ENCODE peak calls at places on chromosomes 2 and 18, in five cellular contexts. U is upper lobe of right lung, N is fibroblast of lung, Y is A673, W is A549. Z is an unnamed sample.

GRCh38 chr2:53460347-53460746 is 307.3 kb upstream of the CHAC2 start:
- DNase-seq in U (no peak), N (peak; percentile 17), Y (peak; percentile 33), W (no peak), Z (no peak)

GRCh38 chr2:232850039-232850438 is 20.0 kb upstream of the SNORC start:
- DNase-seq in U (no peak), N (no peak), Y (no peak), W (no peak), Z (no peak)

GRCh38 chr2:226584656-226585055 is 215.0 kb downstream of the IRS1 start:
- DNase-seq in U (no peak), N (no peak), Y (no peak), W (no peak), Z (no peak)

GRCh38 chr18:77811510-77811909 is 561.9 kb downstream of the GALR1 start:
- DNase-seq in U (no peak), N (no peak), Y (no peak), W (no peak), Z (no peak)

GRCh38 chr18:45139478-45139877 is 458.8 kb downstream of the SETBP1 start:
- DNase-seq in U (no peak), N (no peak), Y (no peak), W (no peak), Z (no peak)

GRCh38 chr2:950627-950992 is at the start of gene SNTG2:
- DNase-seq in U (no peak), N (no peak), Y (peak; percentile 65), W (no peak), Z (no peak)

GRCh38 chr2:46547223-46548102 is 68.1 kb downstream of the TMEM247 start:
- DNase-seq in U (no peak), N (no peak), Y (no peak), W (no peak), Z (no peak)

GRCh38 chr2:200617089-200618050 is 31.6 kb downstream of the AOX1 start:
- DNase-seq in U (no peak), N (peak; percentile 30), Y (no peak), W (no peak), Z (peak; percentile 77)

GRCh38 chr18:59265246-59266018 is 7.8 kb downstream of the RAX start:
- DNase-seq in U (no peak), N (no peak), Y (peak; percentile 92), W (peak; percentile 71), Z (no peak)

GRCh38 chr2:226030369-226031077 is 631.0 kb downstream of the NYAP2 start:
- DNase-seq in U (no peak), N (no peak), Y (no peak), W (no peak), Z (no peak)

GRCh38 chr2:36389081-36389480 is 33.5 kb downstream of the CRIM1 start:
- DNase-seq in U (no peak), N (peak; percentile 64), Y (peak; percentile 66), W (no peak), Z (peak; percentile 72)

GRCh38 chr2:29139152-29139551 is 23.9 kb downstream of the CLIP4 start:
- DNase-seq in U (no peak), N (peak; percentile 81), Y (no peak), W (no peak), Z (peak; percentile 22)

GRCh38 chr18:57771183-57771582 is 31.9 kb downstream of the ATP8B1 start:
- DNase-seq in U (no peak), N (no peak), Y (peak; percentile 95), W (no peak), Z (peak; percentile 49)

GRCh38 chr2:68726608-68727367 is 7.8 kb upstream of the ARHGAP25 start:
- DNase-seq in U (no peak), N (peak; percentile 80), Y (no peak), W (no peak), Z (no peak)

GRCh38 chr18:11147371-11147860 is 2.0 kb downstream of the PIEZO2 start:
- DNase-seq in U (no peak), N (no peak), Y (no peak), W (no peak), Z (peak; percentile 33)

GRCh38 chr2:85865539-85866164 is 23.1 kb downstream of the ST3GAL5 start:
- DNase-seq in U (no peak), N (peak; percentile 93), Y (no peak), W (no peak), Z (no peak)

GRCh38 chr18:23634692-23635091 is 28.0 kb downstream of the ANKRD29 start:
- DNase-seq in U (no peak), N (no peak), Y (no peak), W (no peak), Z (peak; percentile 27)

GRCh38 chr2:67400560-67401464 is 3.7 kb downstream of the ETAA1 start:
- DNase-seq in U (no peak), N (peak; percentile 66), Y (no peak), W (no peak), Z (peak; percentile 54)

GRCh38 chr2:176653856-176654443 is 384.7 kb downstream of the MTX2 start:
- DNase-seq in U (no peak), N (peak; percentile 66), Y (peak; percentile 98), W (peak; percentile 44), Z (peak; percentile 64)

GRCh38 chr18:14189858-14190257 is 57.6 kb upstream of the ZNF519 start:
- DNase-seq in U (no peak), N (peak; percentile 27), Y (no peak), W (peak; percentile 32), Z (peak; percentile 5)

GRCh38 chr2:72883356-72883962 is 3.7 kb upstream of the SPR start:
- DNase-seq in U (no peak), N (peak; percentile 38), Y (peak; percentile 65), W (peak; percentile 44), Z (peak; percentile 69)

GRCh38 chr2:174632847-174633620 is 35.4 kb upstream of the WIPF1 start:
- DNase-seq in U (no peak), N (peak; percentile 24), Y (no peak), W (no peak), Z (peak; percentile 24)

GRCh38 chr2:55992465-55992864 is 68.9 kb upstream of the EFEMP1 start:
- DNase-seq in U (no peak), N (peak; percentile 100), Y (no peak), W (peak; percentile 30), Z (peak; percentile 100)

GRCh38 chr18:23640023-23640422 is 22.7 kb downstream of the ANKRD29 start:
- DNase-seq in U (no peak), N (no peak), Y (no peak), W (no peak), Z (no peak)

GRCh38 chr18:35040638-35040987 is 600 bp upstream of the MAPRE2 start:
- DNase-seq in U (no peak), N (no peak), Y (no peak), W (no peak), Z (no peak)

GRCh38 chr18:35040988-35041751 is at the start of gene MAPRE2:
- DNase-seq in U (peak; percentile 99), N (peak; percentile 96), Y (peak; percentile 97), W (peak; percentile 73), Z (peak; percentile 98)

GRCh38 chr18:35039633-35040032 is 1.6 kb upstream of the MAPRE2 start:
- DNase-seq in U (no peak), N (peak; percentile 46), Y (no peak), W (no peak), Z (no peak)

GRCh38 chr18:35038029-35038428 is 3.2 kb upstream of the MAPRE2 start:
- DNase-seq in U (no peak), N (no peak), Y (no peak), W (no peak), Z (no peak)

GRCh38 chr18:35038881-35039491 is 2.2 kb upstream of the MAPRE2 start:
- DNase-seq in U (no peak), N (no peak), Y (no peak), W (no peak), Z (no peak)
- H3K4me3 ChIP-seq in U (no peak overlapping the region), N (no peak overlapping the region), Y (no peak overlapping the region), W (no peak overlapping the region), Z (no peak overlapping the region)

GRCh38 chr2:237920673-237921072 is 46.1 kb upstream of the UBE2F start:
- DNase-seq in U (no peak), N (no peak), Y (no peak), W (no peak), Z (no peak)

GRCh38 chr2:237923507-237924163 is 43.2 kb upstream of the UBE2F start:
- DNase-seq in U (peak; percentile 88), N (peak; percentile 36), Y (peak; percentile 84), W (peak; percentile 88), Z (peak; percentile 59)

GRCh38 chr2:237924164-237924534 is 42.7 kb upstream of the UBE2F start:
- DNase-seq in U (no peak), N (no peak), Y (no peak), W (no peak), Z (no peak)

GRCh38 chr2:237921967-237922492 is 44.8 kb upstream of the UBE2F start:
- DNase-seq in U (no peak), N (no peak), Y (no peak), W (no peak), Z (no peak)

GRCh38 chr2:237922641-237923361 is 44.0 kb upstream of the UBE2F start:
- DNase-seq in U (no peak), N (no peak), Y (no peak), W (peak; percentile 12), Z (no peak)
- H3K4me3 ChIP-seq in U (no peak overlapping the region), N (no peak overlapping the region), Y (peak overlapping the region; percentile 27), W (no peak overlapping the region), Z (no peak overlapping the region)

DNA sequence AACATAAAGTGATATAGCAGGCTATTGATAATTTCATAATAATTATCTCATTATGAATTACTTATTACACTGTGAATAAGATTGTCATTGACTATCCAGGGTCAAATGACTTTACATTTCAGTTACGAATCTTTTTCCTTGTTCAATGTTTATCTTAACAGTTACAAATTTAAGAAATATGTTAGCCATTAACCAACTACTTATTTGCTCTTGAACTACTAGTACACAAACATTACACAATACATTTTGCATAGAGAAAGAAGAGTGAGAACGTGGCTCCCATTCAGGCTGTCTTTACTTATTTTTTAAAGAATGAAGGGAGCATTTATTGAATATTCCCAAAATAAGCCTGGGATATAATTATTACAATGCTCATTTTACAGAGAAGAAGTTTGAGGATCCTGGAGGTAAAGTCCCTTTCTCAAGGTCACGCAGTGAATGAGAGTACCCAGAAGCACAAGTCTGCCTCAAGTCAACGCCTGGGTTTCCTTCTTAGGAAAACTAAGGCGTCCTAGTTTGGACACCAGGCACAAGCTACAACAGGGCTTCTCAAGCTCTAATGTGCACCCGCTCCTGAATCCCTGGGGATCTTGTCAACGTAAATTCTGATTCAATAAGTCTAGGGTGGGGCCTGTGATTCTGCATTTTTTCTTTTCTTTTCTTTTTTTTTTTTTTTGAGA is 164.2 kb downstream of the FIGN start:
- DNase-seq in U (no peak), N (no peak), Y (no peak), W (no peak), Z (no peak)
- H3K4me3 ChIP-seq in U (no peak overlapping the region), N (no peak overlapping the region), Y (no peak overlapping the region), W (no peak overlapping the region), Z (no peak overlapping the region)

DNA sequence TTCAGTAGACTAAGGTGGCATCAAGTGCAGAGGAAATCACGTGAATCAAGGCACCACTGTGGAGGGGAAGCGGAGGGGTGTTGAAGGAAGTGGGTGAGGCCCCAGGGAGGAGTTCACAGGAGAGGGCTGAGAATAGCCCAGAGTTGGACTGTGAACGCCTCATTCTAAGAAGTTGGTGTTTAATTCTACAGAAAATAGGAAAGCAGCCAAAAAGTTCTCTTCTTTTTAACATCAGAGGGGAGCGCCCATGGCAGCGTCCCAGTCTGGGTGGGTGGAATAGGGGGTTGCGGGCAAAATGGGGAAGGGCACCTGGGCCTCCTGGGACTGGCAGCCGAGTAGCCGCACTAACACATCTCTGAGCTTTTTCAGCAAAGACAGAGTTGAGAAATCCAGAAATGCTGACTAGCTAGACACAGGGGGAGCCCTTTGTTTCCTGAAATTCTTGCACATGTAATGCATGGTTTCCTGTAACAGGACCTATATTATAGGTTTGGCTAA is 96.9 kb downstream of the NEB start:
- DNase-seq in U (no peak), N (no peak), Y (peak; percentile 81), W (no peak), Z (no peak)
- H3K4me3 ChIP-seq in U (no peak overlapping the region), N (no peak overlapping the region), Y (no peak overlapping the region), W (no peak overlapping the region), Z (no peak overlapping the region)

Z was measured in fibroblast of pulmonary artery.